ENCODE peak calls at places on chromosomes 4 and X, in eight cellular contexts. O, A, R, M, P, W, Z and I are unnamed samples.

GRCh38 chrX:46953597-46953996 is 41.4 kb downstream of the JADE3 start:
- DNase-seq in R (no peak), A (no peak), O (no peak), W (no peak), Z (no peak), P (no peak), M (no peak), I (no peak)

GRCh38 chrX:78123190-78123589 is 16.3 kb downstream of the TAF9B start:
- DNase-seq in M (no peak), A (no peak), Z (no peak), O (no peak), W (no peak), P (no peak), R (no peak), I (no peak)

GRCh38 chr4:5751918-5752802 is 41.2 kb downstream of the EVC start:
- DNase-seq in A (no peak), Z (no peak), O (no peak), M (no peak), W (no peak), R (no peak), P (peak; percentile 46), I (no peak)

GRCh38 chr4:165027762-165028402 is 3.9 kb upstream of the TRIM60 start:
- DNase-seq in A (no peak), O (no peak), Z (no peak), P (no peak), M (no peak), R (no peak), W (no peak), I (no peak)

GRCh38 chr4:4820264-4820663 is 39.2 kb upstream of the MSX1 start:
- DNase-seq in P (no peak), R (peak; percentile 78), A (no peak), Z (no peak), O (no peak), M (no peak), W (no peak), I (no peak)

GRCh38 chrX:3286196-3286920 is 60.1 kb downstream of the MXRA5 start:
- DNase-seq in Z (no peak), A (no peak), R (no peak), M (no peak), W (no peak), O (no peak), P (no peak), I (no peak)

GRCh38 chrX:118530537-118530936 is 34.9 kb downstream of the DOCK11 start:
- DNase-seq in R (no peak), Z (peak; percentile 27), M (no peak), O (no peak), A (no peak), W (no peak), P (no peak), I (no peak)

GRCh38 chr4:52840531-52841350 is 21.4 kb upstream of the RASL11B start:
- DNase-seq in A (no peak), W (no peak), Z (no peak), P (no peak), R (no peak), O (no peak), M (no peak), I (no peak)

GRCh38 chr4:143186202-143186601 is 1.5 kb downstream of the USP38 start:
- DNase-seq in Z (no peak), O (no peak), W (no peak), P (no peak), A (no peak), R (no peak), M (no peak), I (no peak)

GRCh38 chr4:126915999-126916625 is 716.6 kb upstream of the INTU start:
- DNase-seq in M (no peak), O (no peak), W (no peak), R (no peak), P (no peak), A (no peak), Z (no peak), I (no peak)

GRCh38 chrX:73447311-73447794 is 500 bp downstream of the CDX4 start:
- DNase-seq in W (no peak), M (no peak), R (no peak), P (no peak), Z (no peak), A (no peak), O (no peak), I (no peak)

GRCh38 chr4:7893539-7893938 is 46.1 kb downstream of the AFAP1 start:
- DNase-seq in O (no peak), P (no peak), Z (no peak), W (no peak), M (no peak), A (no peak), R (no peak), I (no peak)

GRCh38 chr4:52984469-52984868 is 122.4 kb downstream of the RASL11B start:
- DNase-seq in R (no peak), P (no peak), W (no peak), O (no peak), M (no peak), Z (no peak), A (no peak), I (no peak)

GRCh38 chr4:7000421-7001176 is 42.6 kb upstream of the TADA2B start:
- DNase-seq in R (no peak), P (no peak), O (no peak), Z (no peak), M (no peak), W (no peak), A (no peak), I (no peak)

GRCh38 chr4:4461850-4462249 is 74.9 kb downstream of the NSG1 start:
- DNase-seq in P (no peak), W (no peak), R (peak; percentile 65), O (no peak), A (no peak), M (peak; percentile 46), Z (peak; percentile 73), I (no peak)

GRCh38 chrX:68995386-68995779 is 166.6 kb downstream of the EFNB1 start:
- DNase-seq in A (no peak), R (no peak), O (no peak), P (no peak), Z (no peak), M (no peak), W (no peak), I (no peak)

GRCh38 chrX:134210465-134210864 is 26.5 kb upstream of the CCDC160 start:
- DNase-seq in O (no peak), R (no peak), A (no peak), W (no peak), M (no peak), Z (no peak), P (no peak), I (no peak)

GRCh38 chr4:26161030-26161824 is 159.6 kb upstream of the RBPJ start:
- DNase-seq in R (peak; percentile 58), M (no peak), A (no peak), O (no peak), W (no peak), P (no peak), Z (no peak), I (no peak)

GRCh38 chrX:72247206-72247944 is 8.5 kb upstream of the ERCC6L start:
- DNase-seq in A (peak; percentile 43), P (no peak), R (no peak), M (peak; percentile 30), O (peak; percentile 52), Z (no peak), W (no peak), I (no peak)

GRCh38 chrX:39065051-39065871 is 264.0 kb downstream of the MID1IP1 start:
- DNase-seq in O (peak; percentile 14), R (no peak), Z (no peak), W (no peak), P (peak; percentile 19), A (no peak), M (no peak), I (no peak)

DNA sequence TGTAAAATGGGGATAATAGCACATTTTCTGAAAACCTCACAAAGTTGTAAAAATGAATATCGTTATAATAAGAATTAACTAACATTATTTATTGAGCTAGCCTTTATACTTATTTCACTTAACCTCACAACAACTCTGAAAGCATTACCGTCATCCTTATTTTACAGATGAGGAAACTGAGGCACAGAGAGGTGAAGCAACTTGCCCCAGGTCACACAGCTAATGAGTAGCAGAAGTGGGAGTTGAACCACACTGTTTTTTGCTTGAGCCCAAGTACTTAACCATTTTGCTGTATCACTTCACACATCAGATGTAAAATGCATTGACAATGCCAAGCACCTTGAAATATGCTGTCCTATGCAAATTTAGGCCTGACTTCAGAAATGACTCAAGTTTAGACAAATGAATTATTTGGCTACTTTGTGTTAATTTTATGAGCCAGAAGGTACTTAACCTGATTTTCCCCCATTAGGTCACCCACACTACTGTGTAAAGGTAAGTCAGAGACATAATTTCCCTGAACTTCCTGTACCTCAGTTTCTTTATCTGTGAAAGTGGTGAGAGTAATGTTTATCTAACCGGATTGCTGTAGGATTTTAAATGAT is 23.1 kb downstream of the CD40LG start:
- DNase-seq in R (no peak), W (no peak), Z (no peak), O (no peak), A (no peak), P (no peak), M (no peak), I (no peak)
- H3K4me1 ChIP-seq in R (no peaks in the 10 kb centered on the region), W (peaks cover 46% of the 10 kb centered on the region), Z (peaks cover 36% of the 10 kb centered on the region), O (no peaks in the 10 kb centered on the region), A (no peaks in the 10 kb centered on the region), P (no peaks in the 10 kb centered on the region), M (no peaks in the 10 kb centered on the region), I (no peaks in the 10 kb centered on the region)

DNA sequence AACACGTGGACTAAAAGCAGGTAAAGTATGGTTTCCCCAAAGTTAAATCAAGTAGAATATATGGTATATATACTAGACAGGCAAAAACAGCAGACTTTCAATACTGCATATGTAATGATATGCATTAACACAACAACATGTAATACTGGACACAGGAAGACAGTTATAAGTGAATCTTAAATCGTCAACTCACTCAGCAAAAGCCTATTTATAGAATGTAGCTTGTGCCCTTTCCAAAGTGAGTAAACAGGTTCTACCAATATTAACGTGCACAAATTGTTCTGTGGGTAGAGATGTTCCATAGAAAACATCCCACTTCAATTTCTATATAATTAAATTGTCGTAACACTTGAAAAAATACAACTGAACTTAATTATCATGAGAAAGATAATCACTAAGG is 30.6 kb downstream of the FAM241A start:
- DNase-seq in A (no peak), M (no peak), Z (no peak), R (no peak), P (no peak), O (no peak), W (no peak), I (no peak)
- H3K4me1 ChIP-seq in A (no peaks in the 10 kb centered on the region), M (no peaks in the 10 kb centered on the region), Z (peaks cover 28% of the 10 kb centered on the region), R (no peaks in the 10 kb centered on the region), P (no peaks in the 10 kb centered on the region), O (no peaks in the 10 kb centered on the region), W (no peaks in the 10 kb centered on the region), I (peaks cover 56% of the 10 kb centered on the region)

GRCh38 chrX:154470914-154471568 is 8.0 kb downstream of the LAGE3 start:
- DNase-seq in W (no peak), M (no peak), Z (no peak), R (no peak), A (no peak), P (no peak), O (no peak), I (no peak)
- H3K4me1 ChIP-seq in W (no peaks in the 10 kb centered on the region), M (no peaks in the 10 kb centered on the region), Z (no peaks in the 10 kb centered on the region), R (no peaks in the 10 kb centered on the region), A (no peaks in the 10 kb centered on the region), P (no peaks in the 10 kb centered on the region), O (no peaks in the 10 kb centered on the region), I (no peaks in the 10 kb centered on the region)

DNA sequence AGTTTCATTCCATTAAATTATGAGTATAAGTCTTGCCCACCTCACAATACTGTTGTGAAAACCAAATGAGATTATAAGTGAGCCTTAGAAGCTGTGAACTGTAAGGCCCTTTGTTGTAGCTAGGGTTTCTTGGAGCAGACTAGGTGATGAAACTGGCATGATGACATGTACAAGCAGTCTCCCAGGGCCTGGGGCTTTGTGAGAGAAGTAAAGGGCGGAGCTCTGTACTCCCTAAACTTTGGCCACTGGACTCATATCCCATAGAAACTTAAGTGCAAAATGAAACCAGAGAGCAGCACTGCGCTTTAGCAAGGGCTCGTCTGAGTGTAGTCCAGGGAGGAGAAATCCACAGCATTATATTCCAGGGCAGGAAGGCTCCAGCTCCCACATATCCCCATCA is 385.7 kb upstream of the FGF16 start:
- DNase-seq in O (peak; percentile 10), M (no peak), P (no peak), Z (no peak), A (no peak), W (no peak), R (no peak), I (no peak)
- H3K4me1 ChIP-seq in O (no peaks in the 10 kb centered on the region), M (no peaks in the 10 kb centered on the region), P (no peaks in the 10 kb centered on the region), Z (no peaks in the 10 kb centered on the region), A (no peaks in the 10 kb centered on the region), W (no peaks in the 10 kb centered on the region), R (no peaks in the 10 kb centered on the region), I (no peaks in the 10 kb centered on the region)